ENCODE peak calls at places on chromosomes 11 and 22, in seven cellular contexts. One of them, this sample, is unnamed. For H3K4me1, the result is how much of the 10 kb centered on the place peaks cover.

GRCh38 chr11:69992943-69993694 is 85.0 kb upstream of the ANO1 start:
- DNase-seq in mesenchymal stem cell: no peak
- DNase-seq in neuronal stem cell: no peak
- DNase-seq in H9: no peak
- DNase-seq in IMR-90: no peak
- DNase-seq in H1: no peak
- DNase-seq in trophoblast cell: no peak
- DNase-seq in this sample: no peak

GRCh38 chr11:107665016-107665415 is 46.8 kb downstream of the SLN start:
- DNase-seq in mesenchymal stem cell: no peak
- DNase-seq in neuronal stem cell: no peak
- DNase-seq in H9: no peak
- DNase-seq in IMR-90: no peak
- DNase-seq in H1: no peak
- DNase-seq in trophoblast cell: no peak
- DNase-seq in this sample: no peak

GRCh38 chr22:35629406-35630234 is 12.5 kb upstream of the MB start:
- DNase-seq in mesenchymal stem cell: peak
- DNase-seq in neuronal stem cell: no peak
- DNase-seq in H9: peak
- DNase-seq in IMR-90: peak
- DNase-seq in H1: no peak
- DNase-seq in trophoblast cell: peak
- DNase-seq in this sample: peak

GRCh38 chr11:27720277-27720830 is 20.1 kb upstream of the BDNF start:
- DNase-seq in mesenchymal stem cell: peak
- DNase-seq in neuronal stem cell: peak
- DNase-seq in H9: peak
- DNase-seq in IMR-90: peak
- DNase-seq in H1: peak
- DNase-seq in trophoblast cell: no peak
- DNase-seq in this sample: peak

GRCh38 chr11:74493816-74494630 is 499 bp upstream of the LIPT2 start:
- DNase-seq in mesenchymal stem cell: no peak
- DNase-seq in neuronal stem cell: no peak
- DNase-seq in H9: no peak
- DNase-seq in IMR-90: peak
- DNase-seq in H1: no peak
- DNase-seq in trophoblast cell: no peak
- DNase-seq in this sample: no peak

GRCh38 chr11:122836916-122837315 is 1.4 kb upstream of the CRTAM start:
- DNase-seq in mesenchymal stem cell: no peak
- DNase-seq in neuronal stem cell: no peak
- DNase-seq in H9: no peak
- DNase-seq in IMR-90: no peak
- DNase-seq in H1: no peak
- DNase-seq in trophoblast cell: no peak
- DNase-seq in this sample: no peak

GRCh38 chr11:32333335-32333991 is 101.9 kb downstream of the WT1 start:
- DNase-seq in mesenchymal stem cell: peak
- DNase-seq in neuronal stem cell: peak
- DNase-seq in H9: peak
- DNase-seq in IMR-90: peak
- DNase-seq in H1: peak
- DNase-seq in trophoblast cell: peak
- DNase-seq in this sample: peak

GRCh38 chr11:46050065-46050464 is 71.2 kb downstream of the PHF21A start:
- DNase-seq in mesenchymal stem cell: peak
- DNase-seq in neuronal stem cell: peak
- DNase-seq in H9: peak
- DNase-seq in IMR-90: peak
- DNase-seq in H1: no peak
- DNase-seq in trophoblast cell: peak
- DNase-seq in this sample: peak

GRCh38 chr11:45663486-45664375 is 1.7 kb downstream of the CHST1 start:
- DNase-seq in mesenchymal stem cell: peak
- DNase-seq in neuronal stem cell: no peak
- DNase-seq in H9: no peak
- DNase-seq in IMR-90: peak
- DNase-seq in H1: no peak
- DNase-seq in trophoblast cell: no peak
- DNase-seq in this sample: peak

GRCh38 chr22:46062971-46063631 is 86.1 kb upstream of the WNT7B start:
- DNase-seq in mesenchymal stem cell: no peak
- DNase-seq in neuronal stem cell: no peak
- DNase-seq in H9: no peak
- DNase-seq in IMR-90: no peak
- DNase-seq in H1: no peak
- DNase-seq in trophoblast cell: no peak
- DNase-seq in this sample: no peak

GRCh38 chr11:135033545-135033944 is 621.5 kb upstream of the B3GAT1 start:
- DNase-seq in mesenchymal stem cell: no peak
- DNase-seq in neuronal stem cell: peak
- DNase-seq in H9: peak
- DNase-seq in IMR-90: no peak
- DNase-seq in H1: peak
- DNase-seq in trophoblast cell: no peak
- DNase-seq in this sample: peak

GRCh38 chr11:26905368-26905767 is 88.5 kb upstream of the FIBIN start:
- DNase-seq in mesenchymal stem cell: peak
- DNase-seq in neuronal stem cell: no peak
- DNase-seq in H9: peak
- DNase-seq in IMR-90: peak
- DNase-seq in H1: no peak
- DNase-seq in trophoblast cell: no peak
- DNase-seq in this sample: peak

GRCh38 chr11:57417056-57417455 is 9.9 kb downstream of the SLC43A3 start:
- DNase-seq in mesenchymal stem cell: no peak
- DNase-seq in neuronal stem cell: no peak
- DNase-seq in H9: no peak
- DNase-seq in IMR-90: peak
- DNase-seq in H1: no peak
- DNase-seq in trophoblast cell: no peak
- DNase-seq in this sample: no peak

GRCh38 chr22:50635591-50635990 is 7.6 kb upstream of the ARSA start:
- DNase-seq in mesenchymal stem cell: no peak
- DNase-seq in neuronal stem cell: no peak
- DNase-seq in H9: no peak
- DNase-seq in IMR-90: no peak
- DNase-seq in H1: no peak
- DNase-seq in trophoblast cell: no peak
- DNase-seq in this sample: no peak

GRCh38 chr11:44564653-44565007 is 833 bp upstream of the CD82 start:
- DNase-seq in mesenchymal stem cell: peak
- DNase-seq in neuronal stem cell: no peak
- DNase-seq in H9: peak
- DNase-seq in IMR-90: peak
- DNase-seq in H1: no peak
- DNase-seq in trophoblast cell: peak
- DNase-seq in this sample: no peak

GRCh38 chr11:29173660-29174062 is 843.2 kb downstream of the KCNA4 start:
- DNase-seq in mesenchymal stem cell: peak
- DNase-seq in neuronal stem cell: no peak
- DNase-seq in H9: no peak
- DNase-seq in IMR-90: peak
- DNase-seq in H1: no peak
- DNase-seq in trophoblast cell: peak
- DNase-seq in this sample: peak

GRCh38 chr11:108859510-108859909 is 194.6 kb downstream of the DDX10 start:
- DNase-seq in mesenchymal stem cell: no peak
- DNase-seq in neuronal stem cell: no peak
- DNase-seq in H9: no peak
- DNase-seq in IMR-90: no peak
- DNase-seq in H1: no peak
- DNase-seq in trophoblast cell: no peak
- DNase-seq in this sample: no peak

GRCh38 chr22:37594237-37594636 is 14.3 kb upstream of the LGALS2 start:
- DNase-seq in mesenchymal stem cell: no peak
- DNase-seq in neuronal stem cell: no peak
- DNase-seq in H9: no peak
- DNase-seq in IMR-90: no peak
- DNase-seq in H1: no peak
- DNase-seq in trophoblast cell: no peak
- DNase-seq in this sample: no peak

GRCh38 chr22:19761022-19761499 is 483 bp downstream of the TBX1 start:
- DNase-seq in mesenchymal stem cell: no peak
- DNase-seq in neuronal stem cell: no peak
- DNase-seq in H9: peak
- DNase-seq in IMR-90: no peak
- DNase-seq in H1: no peak
- DNase-seq in trophoblast cell: no peak
- DNase-seq in this sample: no peak

GRCh38 chr11:27512238-27512637 is 5.7 kb upstream of the LIN7C start:
- DNase-seq in mesenchymal stem cell: no peak
- DNase-seq in neuronal stem cell: no peak
- DNase-seq in H9: no peak
- DNase-seq in IMR-90: no peak
- DNase-seq in H1: no peak
- DNase-seq in trophoblast cell: no peak
- DNase-seq in this sample: no peak

GRCh38 chr11:128956401-128957203 is 13.9 kb upstream of the TP53AIP1 start:
- DNase-seq in mesenchymal stem cell: peak
- DNase-seq in neuronal stem cell: peak
- DNase-seq in H9: no peak
- DNase-seq in IMR-90: peak
- DNase-seq in H1: no peak
- DNase-seq in trophoblast cell: peak
- DNase-seq in this sample: peak

GRCh38 chr22:26589367-26589844 is 526 bp downstream of the TPST2 start:
- DNase-seq in mesenchymal stem cell: peak
- DNase-seq in neuronal stem cell: peak
- DNase-seq in H9: no peak
- DNase-seq in IMR-90: peak
- DNase-seq in H1: peak
- DNase-seq in trophoblast cell: peak
- DNase-seq in this sample: peak

GRCh38 chr22:49789289-49790141 is 38.2 kb downstream of the BRD1 start:
- DNase-seq in mesenchymal stem cell: peak
- DNase-seq in neuronal stem cell: no peak
- DNase-seq in H9: no peak
- DNase-seq in IMR-90: peak
- DNase-seq in H1: no peak
- DNase-seq in trophoblast cell: no peak
- DNase-seq in this sample: peak

GRCh38 chr11:91081440-91082088 is 858.7 kb upstream of the CHORDC1 start:
- DNase-seq in mesenchymal stem cell: peak
- DNase-seq in neuronal stem cell: no peak
- DNase-seq in H9: no peak
- DNase-seq in IMR-90: peak
- DNase-seq in H1: no peak
- DNase-seq in trophoblast cell: peak
- DNase-seq in this sample: peak

GRCh38 chr22:48423481-48423901 is 1404.2 kb downstream of the BRD1 start:
- DNase-seq in mesenchymal stem cell: no peak
- DNase-seq in neuronal stem cell: no peak
- DNase-seq in H9: no peak
- DNase-seq in IMR-90: no peak
- DNase-seq in H1: no peak
- DNase-seq in trophoblast cell: no peak
- DNase-seq in this sample: no peak

GRCh38 chr11:93123351-93123898 is 74.4 kb downstream of the SLC36A4 start:
- DNase-seq in mesenchymal stem cell: no peak
- DNase-seq in neuronal stem cell: no peak
- DNase-seq in H9: no peak
- DNase-seq in IMR-90: peak
- DNase-seq in H1: no peak
- DNase-seq in trophoblast cell: peak
- DNase-seq in this sample: no peak

GRCh38 chr11:120066738-120067303 is 71.1 kb downstream of the TRIM29 start:
- DNase-seq in mesenchymal stem cell: no peak
- DNase-seq in neuronal stem cell: no peak
- DNase-seq in H9: no peak
- DNase-seq in IMR-90: no peak
- DNase-seq in H1: peak
- DNase-seq in trophoblast cell: no peak
- DNase-seq in this sample: no peak

GRCh38 chr22:44834065-44834464 is 81.7 kb downstream of the ARHGAP8 start:
- DNase-seq in mesenchymal stem cell: no peak
- DNase-seq in neuronal stem cell: no peak
- DNase-seq in H9: no peak
- DNase-seq in IMR-90: no peak
- DNase-seq in H1: no peak
- DNase-seq in trophoblast cell: no peak
- DNase-seq in this sample: no peak

GRCh38 chr11:113184498-113184897 is 129.9 kb upstream of the TTC12 start:
- DNase-seq in mesenchymal stem cell: peak
- DNase-seq in neuronal stem cell: no peak
- DNase-seq in H9: no peak
- DNase-seq in IMR-90: peak
- DNase-seq in H1: no peak
- DNase-seq in trophoblast cell: peak
- DNase-seq in this sample: peak
- H4K8ac ChIP-seq in mesenchymal stem cell: no peak
- H4K8ac ChIP-seq in neuronal stem cell: no peak
- H4K8ac ChIP-seq in H9: no peak
- H4K8ac ChIP-seq in IMR-90: no peak
- H4K8ac ChIP-seq in H1: no peak
- H4K8ac ChIP-seq in trophoblast cell: no peak
- H4K8ac ChIP-seq in this sample: no peak

DNA sequence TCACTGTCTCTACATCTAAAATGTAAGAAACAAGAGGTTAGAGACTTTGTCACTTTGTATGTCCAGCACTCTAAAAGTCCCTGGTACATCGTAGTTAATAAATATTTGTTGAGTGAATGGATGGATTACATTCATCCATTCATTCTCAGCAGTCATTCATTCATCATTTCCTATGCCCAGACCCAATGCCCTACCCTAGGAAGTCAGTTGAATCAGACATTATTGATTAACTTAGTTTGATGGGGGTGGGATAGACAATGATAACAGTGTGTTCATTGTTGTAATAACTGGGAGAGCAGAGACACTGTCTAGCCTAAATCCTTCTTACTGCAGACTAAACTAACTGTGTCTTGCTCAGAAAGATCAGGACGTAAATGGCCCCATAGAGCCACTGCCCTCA is 1.2 kb upstream of the CENPM start:
- DNase-seq in mesenchymal stem cell: no peak
- DNase-seq in neuronal stem cell: no peak
- DNase-seq in H9: no peak
- DNase-seq in IMR-90: no peak
- DNase-seq in H1: no peak
- DNase-seq in trophoblast cell: no peak
- DNase-seq in this sample: no peak
- H3K4me1 ChIP-seq in mesenchymal stem cell: under half
- H3K4me1 ChIP-seq in neuronal stem cell: under half
- H3K4me1 ChIP-seq in H9: under half
- H3K4me1 ChIP-seq in IMR-90: under half
- H3K4me1 ChIP-seq in H1: under half
- H3K4me1 ChIP-seq in trophoblast cell: under half
- H3K4me1 ChIP-seq in this sample: under half

GRCh38 chr11:35610636-35611035 is 7.6 kb upstream of the FJX1 start:
- DNase-seq in mesenchymal stem cell: no peak
- DNase-seq in neuronal stem cell: no peak
- DNase-seq in H9: no peak
- DNase-seq in IMR-90: no peak
- DNase-seq in H1: no peak
- DNase-seq in trophoblast cell: no peak
- DNase-seq in this sample: no peak
- H4K8ac ChIP-seq in mesenchymal stem cell: no peak
- H4K8ac ChIP-seq in neuronal stem cell: no peak
- H4K8ac ChIP-seq in H9: no peak
- H4K8ac ChIP-seq in IMR-90: no peak
- H4K8ac ChIP-seq in H1: no peak
- H4K8ac ChIP-seq in trophoblast cell: no peak
- H4K8ac ChIP-seq in this sample: no peak

GRCh38 chr11:8260202-8260996 is 3.3 kb downstream of the LMO1 start:
- DNase-seq in mesenchymal stem cell: no peak
- DNase-seq in neuronal stem cell: no peak
- DNase-seq in H9: peak
- DNase-seq in IMR-90: no peak
- DNase-seq in H1: no peak
- DNase-seq in trophoblast cell: no peak
- DNase-seq in this sample: no peak
- H3K4me1 ChIP-seq in mesenchymal stem cell: under half
- H3K4me1 ChIP-seq in neuronal stem cell: under half
- H3K4me1 ChIP-seq in H9: under half
- H3K4me1 ChIP-seq in IMR-90: under half
- H3K4me1 ChIP-seq in H1: under half
- H3K4me1 ChIP-seq in trophoblast cell: under half
- H3K4me1 ChIP-seq in this sample: under half